ENCODE peak calls at places on chromosomes 11 and 22, in six cellular contexts. W is breast epithelium, D is IMR-90, O is esophagus squamous epithelium, I is endothelial cell of umbilical vein, Z is upper lobe of left lung. U is an unnamed sample.

GRCh38 chr22:41822289-41823057 is 10.4 kb upstream of the SREBF2 start:
- DNase-seq in O (no peak), Z (no peak), W (no peak), I (peak; percentile 65), D (peak; percentile 82), U (no peak)

GRCh38 chr22:41800348-41801146 is at the start of gene CCDC134:
- DNase-seq in Z (peak; percentile 94), D (peak; percentile 64), I (peak; percentile 84), O (peak; percentile 55), W (peak; percentile 91), U (peak; percentile 92)

GRCh38 chr11:75714211-75714610 is 3.4 kb upstream of the MOGAT2 start:
- DNase-seq in Z (no peak), I (no peak), O (no peak), W (no peak), D (no peak), U (no peak)

GRCh38 chr11:9385288-9385902 is 943 bp downstream of the IPO7 start:
- DNase-seq in O (no peak), W (peak; percentile 60), I (no peak), Z (peak; percentile 75), D (no peak), U (no peak)

GRCh38 chr11:96014234-96014633 is 90.3 kb upstream of the MTMR2 start:
- DNase-seq in O (no peak), D (peak; percentile 61), Z (no peak), W (no peak), I (no peak), U (no peak)

GRCh38 chr22:37032535-37033460 is 13.3 kb downstream of the MPST start:
- DNase-seq in D (peak; percentile 37), I (no peak), W (no peak), O (no peak), Z (peak; percentile 90), U (no peak)

GRCh38 chr11:121582296-121582695 is 129.5 kb upstream of the SORL1-AS1 start:
- DNase-seq in O (no peak), D (no peak), Z (no peak), W (no peak), I (no peak), U (peak; percentile 70)

GRCh38 chr22:39206491-39206890 is 38.3 kb downstream of the PDGFB start:
- DNase-seq in D (no peak), W (no peak), I (no peak), O (no peak), Z (no peak), U (no peak)

GRCh38 chr22:39765029-39765428 is 128.5 kb downstream of the ENTHD1 start:
- DNase-seq in Z (no peak), D (no peak), O (no peak), I (no peak), W (no peak), U (no peak)

GRCh38 chr22:40714514-40714966 is 35.3 kb downstream of the MCHR1 start:
- DNase-seq in O (no peak), Z (no peak), I (peak; percentile 19), W (no peak), D (peak; percentile 68), U (no peak)

GRCh38 chr22:45164217-45165123 is 745 bp downstream of the NUP50 start:
- DNase-seq in O (no peak), Z (no peak), W (no peak), I (peak; percentile 30), D (no peak), U (no peak)

GRCh38 chr11:119380160-119380815 is 1.2 kb downstream of the USP2 start:
- DNase-seq in O (no peak), W (peak; percentile 46), D (no peak), I (no peak), Z (peak; percentile 18), U (no peak)

GRCh38 chr11:7571640-7572000 is 57.8 kb downstream of the PPFIBP2 start:
- DNase-seq in D (peak; percentile 69), W (peak; percentile 76), O (no peak), Z (peak; percentile 74), I (peak; percentile 78), U (peak; percentile 85)

GRCh38 chr11:126345759-126346585 is 9.5 kb upstream of the ST3GAL4 start:
- DNase-seq in O (no peak), W (no peak), Z (peak; percentile 60), D (peak; percentile 75), I (peak; percentile 59), U (peak; percentile 88)

GRCh38 chr11:1458340-1459218 is 28.0 kb downstream of the MOB2 start:
- DNase-seq in W (no peak), D (peak; percentile 2), Z (peak; percentile 81), I (no peak), O (no peak), U (peak; percentile 57)

GRCh38 chr11:119085523-119085878 is 820 bp downstream of the HMBS start:
- DNase-seq in Z (no peak), D (no peak), I (no peak), O (no peak), W (no peak), U (no peak)

GRCh38 chr11:67278135-67278938 is 10.8 kb upstream of the ANKRD13D start:
- DNase-seq in O (no peak), D (no peak), I (no peak), Z (peak; percentile 18), W (no peak), U (no peak)

GRCh38 chr11:65111537-65112225 is at the start of gene TM7SF2:
- DNase-seq in W (peak; percentile 97), I (peak; percentile 88), Z (peak; percentile 98), O (peak; percentile 76), D (peak; percentile 86), U (peak; percentile 97)
- TF ChIP-seq POLR2A in W (no peak), I (peak; percentile 85), Z (peak; percentile 63), O (no peak), D (peak; percentile 59), U (peak; percentile 62)

DNA sequence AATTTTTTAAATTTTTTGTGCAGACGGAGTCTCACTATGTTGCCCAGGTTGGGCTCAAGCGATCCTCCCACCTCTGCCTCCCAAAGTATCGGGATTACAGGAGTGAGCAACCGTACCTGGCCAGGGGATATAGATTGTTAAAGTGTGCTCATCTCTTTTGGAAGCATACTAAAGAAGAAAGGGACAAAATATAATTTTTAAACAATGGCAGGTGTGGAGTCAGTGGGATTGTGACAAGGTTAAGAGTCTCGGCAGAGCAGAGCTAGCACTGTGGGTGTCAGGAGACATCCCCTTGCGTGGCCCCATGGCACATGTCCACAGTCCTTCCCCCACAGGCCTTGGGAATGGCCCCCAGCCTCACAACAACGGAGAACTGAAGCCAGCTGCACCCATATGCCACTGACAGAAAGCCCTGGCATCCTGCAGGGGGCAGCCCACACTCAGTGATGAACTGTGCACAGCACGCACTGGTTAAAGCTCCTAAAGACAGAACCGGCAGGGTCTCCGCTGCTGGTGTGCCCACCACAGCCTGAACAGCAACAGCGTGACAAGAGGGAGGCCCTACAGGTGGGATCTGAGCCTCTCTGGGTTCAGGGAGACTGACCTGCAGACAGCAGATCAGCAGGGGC is 29.9 kb downstream of the SERPIND1 start:
- DNase-seq in D (peak; percentile 44), I (peak; percentile 27), W (peak; percentile 45), Z (no peak), O (no peak), U (peak; percentile 60)
- TF ChIP-seq CTCF in D (peak; percentile 60), I (peak; percentile 69), W (peak; percentile 16), Z (peak; percentile 12), O (no peak), U (peak; percentile 39)

GRCh38 chr11:42311504-42311903 is 852.1 kb upstream of the LRRC4C start:
- DNase-seq in D (no peak), I (peak; percentile 96), Z (no peak), O (no peak), W (no peak), U (no peak)

GRCh38 chr11:42319926-42320325 is 860.5 kb upstream of the LRRC4C start:
- DNase-seq in I (peak; percentile 64), D (no peak), O (no peak), W (no peak), Z (no peak), U (no peak)

GRCh38 chr11:42315846-42316245 is 856.4 kb upstream of the LRRC4C start:
- DNase-seq in I (no peak), O (no peak), Z (no peak), W (no peak), D (no peak), U (no peak)

GRCh38 chr11:42311944-42312343 is 852.5 kb upstream of the LRRC4C start:
- DNase-seq in O (no peak), D (no peak), W (no peak), Z (no peak), I (no peak), U (no peak)

DNA sequence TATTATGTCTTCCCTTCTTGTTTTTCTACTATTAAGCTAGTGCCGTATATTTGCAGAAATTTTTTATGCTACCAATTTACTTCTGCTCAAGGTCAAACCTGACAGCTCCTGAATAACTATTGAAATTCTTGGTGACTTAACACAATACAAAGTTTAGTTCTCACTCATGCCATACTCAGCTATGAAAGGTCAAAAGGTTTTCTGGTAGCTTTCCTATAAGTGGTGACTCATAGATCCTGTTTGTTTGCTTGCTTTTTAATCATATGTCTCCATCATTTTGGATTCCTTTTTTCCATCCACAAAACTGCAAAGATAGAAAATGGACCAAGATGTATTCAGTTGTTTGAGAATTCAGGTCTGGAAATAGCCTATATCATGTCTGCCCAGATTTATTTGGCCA is 855.8 kb upstream of the LRRC4C start:
- DNase-seq in I (peak; percentile 93), D (no peak), Z (no peak), O (no peak), W (no peak), U (no peak)
- H3K27ac ChIP-seq in I (peak overlapping the region; percentile 24), D (no peak overlapping the region), Z (no peak overlapping the region), O (no peak overlapping the region), W (no peak overlapping the region), U (no peak overlapping the region)

GRCh38 chr22:46575915-46576555 is 38.6 kb upstream of the CELSR1 start:
- DNase-seq in Z (peak; percentile 63), I (no peak), W (no peak), O (no peak), D (no peak), U (no peak)

GRCh38 chr22:46574438-46574992 is 37.1 kb upstream of the CELSR1 start:
- DNase-seq in I (no peak), W (no peak), Z (peak; percentile 15), D (no peak), O (no peak), U (no peak)

GRCh38 chr22:46573781-46574437 is 36.5 kb upstream of the CELSR1 start:
- DNase-seq in Z (peak; percentile 18), D (no peak), O (no peak), W (no peak), I (no peak), U (no peak)

GRCh38 chr22:46576556-46577351 is 39.3 kb upstream of the CELSR1 start:
- DNase-seq in D (peak; percentile 35), W (no peak), O (no peak), Z (peak; percentile 57), I (no peak), U (peak; percentile 69)

DNA sequence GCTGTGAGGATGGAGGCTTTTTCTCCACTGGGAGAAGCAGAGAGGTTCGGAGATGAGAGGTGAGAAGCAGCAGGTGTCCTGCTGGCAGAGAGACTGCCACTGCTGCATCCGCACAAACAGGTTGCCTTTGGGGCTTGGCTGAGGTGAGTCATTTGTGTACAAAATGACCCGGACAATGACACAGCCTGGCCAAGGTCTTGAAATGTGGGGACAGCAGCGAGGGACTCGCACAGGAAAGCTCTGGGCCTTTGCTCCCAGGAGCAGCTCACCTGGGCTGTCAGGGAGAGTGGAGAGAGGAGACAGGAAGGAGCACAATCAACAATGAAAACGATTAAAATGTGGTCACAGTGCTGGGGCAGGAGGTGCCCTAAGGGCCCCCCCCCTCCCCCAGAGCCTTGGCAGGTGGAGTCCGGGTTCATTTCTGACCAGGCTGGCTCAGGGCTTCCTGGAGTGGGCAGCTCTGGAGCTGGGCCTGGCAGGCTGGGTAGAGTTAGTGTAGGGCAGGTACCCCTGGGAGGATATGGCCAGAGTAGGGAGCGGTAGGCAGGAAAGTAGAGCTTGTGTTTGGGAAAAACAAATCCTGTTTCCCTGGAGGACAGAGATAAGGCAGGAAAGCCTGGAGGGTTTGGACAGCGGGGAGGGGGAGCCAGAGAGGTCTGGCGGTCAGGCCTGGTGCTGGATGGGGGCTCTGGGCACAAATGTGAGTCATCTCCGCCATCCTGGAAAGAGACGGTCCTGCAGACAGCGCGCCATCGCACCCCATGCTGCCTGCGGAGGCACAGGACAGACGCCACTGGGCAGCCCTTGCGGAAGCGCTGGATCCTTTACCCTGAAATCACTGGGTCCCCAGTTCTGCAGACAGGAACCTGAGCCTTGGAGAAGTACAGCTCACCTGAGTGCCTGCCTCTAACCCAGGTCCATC is 37.8 kb upstream of the CELSR1 start:
- DNase-seq in O (no peak), I (peak; percentile 64), W (peak; percentile 80), D (no peak), Z (peak; percentile 59), U (no peak)
- TF ChIP-seq POLR2A in O (no peak), I (no peak), W (no peak), D (no peak), Z (no peak), U (no peak)